ENCODE peak calls at places on chromosome 12, in nine cellular contexts. H is CD8-positive, alpha-beta memory T cell; D is mesenchymal stem cell; U is tibial artery; G is prostate gland; O is RWPE2; E is aorta; P is heart left ventricle; J is tibial nerve. V is an unnamed sample.

GRCh38 chr12:107042801-107043200 is 50.5 kb downstream of the CRY1 start:
- DNase-seq in E (no peak), P (no peak), O (no peak), G (no peak), U (no peak), H (no peak), J (no peak), D (no peak), V (no peak)

GRCh38 chr12:9776795-9777194 is 16.1 kb upstream of the CD69 start:
- DNase-seq in U (no peak), J (no peak), P (no peak), O (no peak), D (no peak), E (no peak), G (no peak), H (no peak), V (no peak)

GRCh38 chr12:23843958-23844357 is 105.5 kb downstream of the SOX5 start:
- DNase-seq in G (no peak), E (no peak), U (no peak), H (no peak), J (no peak), D (no peak), P (no peak), O (no peak), V (no peak)

GRCh38 chr12:71581206-71581605 is 82.4 kb downstream of the ZFC3H1 start:
- DNase-seq in U (no peak), D (no peak), E (no peak), H (no peak), O (no peak), G (no peak), J (no peak), P (no peak), V (no peak)

GRCh38 chr12:53677612-53678133 is 1.8 kb upstream of the ATP5MC2 start:
- DNase-seq in G (no peak), U (no peak), H (no peak), D (no peak), P (no peak), O (no peak), J (no peak), E (no peak), V (peak)

GRCh38 chr12:131040491-131040890 is 86.8 kb downstream of the ADGRD1 start:
- DNase-seq in J (no peak), H (no peak), P (no peak), G (no peak), O (peak), D (no peak), E (no peak), U (no peak), V (no peak)

GRCh38 chr12:24921251-24922038 is 27.5 kb downstream of the BCAT1 start:
- DNase-seq in U (no peak), E (no peak), D (peak), G (no peak), O (no peak), H (no peak), J (no peak), P (no peak), V (peak)

GRCh38 chr12:27460471-27460978 is 14.0 kb downstream of the SMCO2 start:
- DNase-seq in H (no peak), G (no peak), E (no peak), D (no peak), U (no peak), O (no peak), J (no peak), P (no peak), V (peak)

GRCh38 chr12:106163712-106164111 is 25.0 kb upstream of the NUAK1 start:
- DNase-seq in D (no peak), J (no peak), U (no peak), H (no peak), P (no peak), O (no peak), E (no peak), G (no peak), V (no peak)

GRCh38 chr12:55925870-55926737 is 1.6 kb downstream of the PYM1 start:
- DNase-seq in P (no peak), G (no peak), E (no peak), U (no peak), O (no peak), H (no peak), D (no peak), J (no peak), V (peak)

GRCh38 chr12:54658306-54659264 is 10.4 kb upstream of the DCD start:
- DNase-seq in P (no peak), J (no peak), H (peak), E (no peak), D (no peak), U (no peak), G (no peak), O (no peak), V (peak)

GRCh38 chr12:25155031-25155576 is 39.9 kb downstream of the DNAI7 start:
- DNase-seq in O (no peak), U (no peak), P (no peak), G (no peak), E (no peak), H (no peak), J (no peak), D (peak), V (peak)

GRCh38 chr12:90922068-90922743 is 32.8 kb downstream of the CCER1 start:
- DNase-seq in O (no peak), E (no peak), P (no peak), H (no peak), J (no peak), G (no peak), U (no peak), D (no peak), V (peak)

GRCh38 chr12:108129017-108129812 is at the start of gene WSCD2:
- DNase-seq in E (peak), J (peak), P (peak), D (peak), U (peak), O (no peak), G (peak), H (no peak), V (peak)

GRCh38 chr12:38456769-38457168 is 140.2 kb downstream of the ALG10B start:
- DNase-seq in G (no peak), D (no peak), J (no peak), U (no peak), E (no peak), H (no peak), P (no peak), O (no peak), V (no peak)

GRCh38 chr12:98595152-98595988 is 1.9 kb downstream of the SLC25A3 start:
- DNase-seq in P (no peak), E (no peak), D (peak), G (no peak), O (no peak), J (no peak), H (no peak), U (no peak), V (peak)

GRCh38 chr12:80404629-80405028 is 39.4 kb upstream of the PTPRQ start:
- DNase-seq in O (no peak), G (no peak), P (no peak), J (no peak), U (no peak), H (no peak), D (no peak), E (no peak), V (no peak)

GRCh38 chr12:2057041-2057792 is 4.4 kb downstream of the CACNA1C start:
- DNase-seq in O (no peak), P (peak), G (peak), H (peak), E (peak), D (peak), J (peak), U (peak), V (peak)

GRCh38 chr12:57199191-57199590 is 17.4 kb upstream of the NXPH4 start:
- DNase-seq in G (no peak), U (no peak), D (no peak), J (no peak), P (no peak), E (no peak), H (no peak), O (no peak), V (no peak)

GRCh38 chr12:120118710-120119097 is 2.2 kb upstream of the RAB35 start:
- DNase-seq in H (no peak), D (no peak), G (no peak), U (no peak), P (no peak), J (no peak), O (no peak), E (no peak), V (no peak)

GRCh38 chr12:88448337-88448944 is 131.8 kb downstream of the KITLG start:
- DNase-seq in U (no peak), D (no peak), G (no peak), H (no peak), E (no peak), O (no peak), P (no peak), J (no peak), V (no peak)

GRCh38 chr12:123991402-123991951 is 18.5 kb downstream of the ZNF664 start:
- DNase-seq in E (no peak), U (no peak), G (no peak), P (no peak), J (no peak), D (no peak), H (no peak), O (no peak), V (no peak)

GRCh38 chr12:50033317-50033679 is 8.0 kb upstream of the RACGAP1 start:
- DNase-seq in P (no peak), J (no peak), O (no peak), G (no peak), H (no peak), D (no peak), E (peak), U (peak), V (no peak)

GRCh38 chr12:89883630-89884364 is 175.2 kb upstream of the ATP2B1 start:
- DNase-seq in J (no peak), O (no peak), U (no peak), G (no peak), P (no peak), H (no peak), D (no peak), E (no peak), V (peak)

GRCh38 chr12:98763656-98764055 is 118.6 kb downstream of the APAF1 start:
- DNase-seq in U (no peak), J (no peak), O (no peak), E (no peak), G (no peak), P (no peak), D (no peak), H (no peak), V (no peak)

GRCh38 chr12:79046021-79046420 is 181.4 kb downstream of the SYT1 start:
- DNase-seq in O (no peak), P (no peak), G (no peak), E (no peak), J (no peak), H (no peak), U (no peak), D (no peak), V (no peak)
- H3K4me3 ChIP-seq in O (no peak), P (no peak), G (no peak), E (no peak), J (no peak), H (no peak), U (no peak), D (no peak), V (no peak)

DNA sequence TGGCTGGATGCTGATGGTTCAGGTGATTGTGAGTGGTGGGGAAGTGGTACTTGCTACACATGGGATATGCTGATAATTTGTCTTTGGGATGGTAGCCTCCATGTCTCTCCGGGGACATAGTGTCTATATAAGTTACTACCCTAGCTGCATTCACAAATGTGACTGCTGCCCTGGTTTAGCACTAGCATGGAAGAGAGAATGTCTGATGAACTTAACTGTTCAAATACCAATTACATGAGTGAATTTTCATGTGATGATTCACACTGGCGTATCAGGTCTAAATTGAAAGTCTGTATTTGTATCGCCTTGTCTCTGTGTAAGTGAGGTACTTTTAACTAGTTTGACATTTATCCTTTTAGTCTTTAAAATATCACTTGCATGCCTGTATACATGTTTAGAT is 34.4 kb downstream of the ATF7IP start:
- DNase-seq in O (no peak), G (no peak), E (no peak), D (peak), H (no peak), P (no peak), J (no peak), U (no peak), V (peak)
- H3K4me3 ChIP-seq in O (peak), G (no peak), E (no peak), D (no peak), H (no peak), P (no peak), J (no peak), U (no peak), V (no peak)

GRCh38 chr12:48973992-48974673 is 2.6 kb upstream of the WNT10B start:
- DNase-seq in E (peak), O (no peak), G (no peak), P (peak), U (no peak), H (peak), J (peak), D (peak), V (peak)

GRCh38 chr12:48970702-48971334 is 717 bp downstream of the WNT10B start:
- DNase-seq in P (no peak), J (no peak), E (no peak), G (no peak), O (no peak), H (no peak), D (no peak), U (no peak), V (no peak)

GRCh38 chr12:48973531-48973930 is 2.0 kb upstream of the WNT10B start:
- DNase-seq in J (peak), U (no peak), E (peak), O (no peak), D (no peak), G (no peak), P (peak), H (no peak), V (no peak)

GRCh38 chr12:48973084-48973483 is 1.5 kb upstream of the WNT10B start:
- DNase-seq in P (no peak), H (no peak), J (no peak), E (no peak), G (no peak), U (no peak), O (no peak), D (no peak), V (no peak)

DNA sequence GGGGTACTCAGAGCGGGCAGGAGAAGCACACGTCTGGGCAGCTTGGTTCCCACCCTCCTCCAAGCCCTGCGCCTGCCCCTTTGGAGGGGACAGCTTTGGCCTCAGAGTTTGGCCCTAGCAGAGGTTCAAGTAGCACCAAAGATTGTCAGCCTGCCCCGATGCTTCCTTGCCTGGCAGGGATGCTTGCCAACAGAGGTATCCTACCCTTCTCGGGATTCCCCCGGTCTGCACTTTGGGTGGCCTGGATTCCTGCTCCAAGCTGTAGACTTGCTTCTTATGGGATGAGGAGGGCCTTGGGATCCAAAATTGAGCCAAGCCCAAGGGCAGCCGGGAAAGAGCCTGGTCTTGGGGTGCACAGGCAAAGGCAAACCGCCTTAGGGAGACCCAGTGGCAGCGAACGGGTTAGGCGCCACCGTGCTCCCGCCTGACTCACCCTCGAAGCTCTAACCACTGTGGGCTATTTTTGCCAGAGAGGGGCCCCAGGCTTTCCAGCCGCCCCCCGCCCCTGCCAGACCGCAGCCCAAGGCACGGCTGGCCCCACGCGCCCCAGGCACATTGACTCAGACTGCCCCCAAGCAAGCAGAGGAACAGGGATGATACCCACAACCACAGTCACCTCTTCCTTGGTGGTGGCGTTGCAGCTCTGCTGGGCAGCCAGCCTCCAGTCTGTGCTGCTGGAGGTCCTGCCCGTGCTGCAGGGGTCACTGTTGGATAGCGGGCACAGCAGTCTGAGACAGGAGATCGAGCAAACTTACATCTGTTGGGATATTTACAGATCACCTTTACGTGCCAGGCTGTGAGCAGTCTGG is 882 bp upstream of the WNT10B start:
- DNase-seq in D (peak), G (no peak), H (no peak), O (no peak), U (no peak), P (no peak), J (no peak), E (no peak), V (no peak)
- H3K4me3 ChIP-seq in D (no peak), G (no peak), H (no peak), O (no peak), U (no peak), P (no peak), J (no peak), E (no peak), V (no peak)

DNA sequence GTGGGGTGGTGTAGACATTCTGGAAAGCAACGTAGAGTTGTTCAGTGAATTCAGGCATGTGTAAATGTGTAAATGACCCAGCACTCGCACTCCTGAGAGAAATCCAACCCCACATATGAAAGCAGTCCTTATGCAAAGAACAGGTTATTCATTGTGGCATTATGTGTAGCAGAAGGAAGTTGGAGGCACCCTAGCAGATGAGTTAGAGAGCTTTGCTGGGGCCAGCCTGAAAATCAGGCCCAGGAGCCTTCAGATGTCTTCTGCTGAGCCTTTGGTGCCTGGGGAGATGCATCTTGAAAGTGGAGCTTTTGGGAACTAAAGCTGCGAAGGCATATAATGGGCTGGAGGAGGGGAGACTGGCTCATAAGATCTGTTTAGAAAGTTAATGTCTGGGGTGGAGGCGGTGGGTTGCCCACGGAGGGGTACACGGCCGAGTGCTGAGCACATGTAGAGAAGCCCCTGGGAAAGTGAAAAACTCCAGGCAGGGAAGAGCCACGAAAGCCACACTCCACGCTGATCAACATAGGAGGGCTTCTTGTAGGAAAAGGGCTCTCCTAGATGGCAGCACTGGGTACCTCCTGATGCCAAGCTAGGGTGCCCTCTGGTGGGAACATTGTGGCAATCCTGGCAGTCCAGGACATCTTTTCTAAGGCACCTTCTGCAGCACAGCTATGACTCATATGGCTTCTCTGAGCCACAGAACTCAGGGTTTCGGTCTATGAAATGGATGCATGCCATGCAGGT is 6.1 kb upstream of the KRT83 start:
- DNase-seq in G (peak), U (peak), J (peak), P (peak), H (peak), D (peak), E (peak), O (peak), V (peak)
- H3K4me3 ChIP-seq in G (no peak), U (no peak), J (no peak), P (no peak), H (no peak), D (no peak), E (no peak), O (no peak), V (no peak)

GRCh38 chr12:93381183-93381975 is 3.7 kb downstream of the NUDT4 start:
- DNase-seq in E (no peak), J (no peak), G (no peak), H (no peak), U (no peak), D (peak), O (no peak), P (no peak), V (peak)
- H3K4me3 ChIP-seq in E (peak), J (peak), G (peak), H (peak), U (peak), D (peak), O (no peak), P (peak), V (peak)

GRCh38 chr12:68958337-68958736 is 25.4 kb upstream of the CPM start:
- DNase-seq in H (no peak), E (no peak), G (no peak), J (no peak), P (no peak), U (no peak), D (no peak), O (no peak), V (no peak)
- H3K4me3 ChIP-seq in H (no peak), E (no peak), G (no peak), J (no peak), P (no peak), U (no peak), D (no peak), O (no peak), V (no peak)

GRCh38 chr12:113186666-113187325 is 1.3 kb downstream of the RITA1 start:
- DNase-seq in E (no peak), G (no peak), J (no peak), P (no peak), D (no peak), U (no peak), O (no peak), H (no peak), V (no peak)
- H3K4me3 ChIP-seq in E (no peak), G (no peak), J (peak), P (no peak), D (peak), U (peak), O (no peak), H (peak), V (peak)

V was measured in choroid plexus epithelial cell.